ENCODE peak calls at places on chromosomes 13 and 19, in seven cellular contexts. One of them, this sample, is unnamed.

GRCh38 chr19:38596057-38596981 is 21.4 kb downstream of the MAP4K1 start:
- DNase-seq in IMR-90: no peak
- DNase-seq in uterus: no peak
- DNase-seq in sigmoid colon: no peak
- DNase-seq in esophagus squamous epithelium: no peak
- DNase-seq in left ventricle myocardium inferior: no peak
- DNase-seq in stomach: peak; percentile 72
- DNase-seq in this sample: no peak

GRCh38 chr13:50780201-50781015 is 63.1 kb downstream of the DLEU7 start:
- DNase-seq in IMR-90: no peak
- DNase-seq in uterus: no peak
- DNase-seq in sigmoid colon: no peak
- DNase-seq in esophagus squamous epithelium: no peak
- DNase-seq in left ventricle myocardium inferior: no peak
- DNase-seq in stomach: no peak
- DNase-seq in this sample: no peak

GRCh38 chr13:95564091-95564490 is 11.6 kb downstream of the CLDN10 start:
- DNase-seq in IMR-90: no peak
- DNase-seq in uterus: no peak
- DNase-seq in sigmoid colon: no peak
- DNase-seq in esophagus squamous epithelium: no peak
- DNase-seq in left ventricle myocardium inferior: no peak
- DNase-seq in stomach: no peak
- DNase-seq in this sample: no peak

GRCh38 chr19:45251452-45252354 is 632 bp downstream of the MARK4 start:
- DNase-seq in IMR-90: no peak
- DNase-seq in uterus: no peak
- DNase-seq in sigmoid colon: no peak
- DNase-seq in esophagus squamous epithelium: no peak
- DNase-seq in left ventricle myocardium inferior: no peak
- DNase-seq in stomach: no peak
- DNase-seq in this sample: no peak

GRCh38 chr19:1636325-1637236 is 15.8 kb downstream of the TCF3 start:
- DNase-seq in IMR-90: no peak
- DNase-seq in uterus: no peak
- DNase-seq in sigmoid colon: no peak
- DNase-seq in esophagus squamous epithelium: no peak
- DNase-seq in left ventricle myocardium inferior: no peak
- DNase-seq in stomach: no peak
- DNase-seq in this sample: no peak

GRCh38 chr19:29810504-29810871 is 1.3 kb upstream of the CCNE1 start:
- DNase-seq in IMR-90: peak; percentile 33
- DNase-seq in uterus: peak; percentile 32
- DNase-seq in sigmoid colon: no peak
- DNase-seq in esophagus squamous epithelium: no peak
- DNase-seq in left ventricle myocardium inferior: no peak
- DNase-seq in stomach: no peak
- DNase-seq in this sample: no peak

GRCh38 chr19:46717034-46717715 is at the start of gene PRKD2:
- DNase-seq in IMR-90: peak; percentile 68
- DNase-seq in uterus: peak; percentile 91
- DNase-seq in sigmoid colon: peak; percentile 96
- DNase-seq in esophagus squamous epithelium: no peak
- DNase-seq in left ventricle myocardium inferior: peak; percentile 95
- DNase-seq in stomach: peak; percentile 93
- DNase-seq in this sample: peak; percentile 57

GRCh38 chr13:82847595-82847994 is 1034.7 kb downstream of the SLITRK1 start:
- DNase-seq in IMR-90: no peak
- DNase-seq in uterus: no peak
- DNase-seq in sigmoid colon: no peak
- DNase-seq in esophagus squamous epithelium: no peak
- DNase-seq in left ventricle myocardium inferior: no peak
- DNase-seq in stomach: no peak
- DNase-seq in this sample: no peak

GRCh38 chr19:35522745-35523327 is 5.3 kb downstream of the SBSN start:
- DNase-seq in IMR-90: no peak
- DNase-seq in uterus: no peak
- DNase-seq in sigmoid colon: no peak
- DNase-seq in esophagus squamous epithelium: no peak
- DNase-seq in left ventricle myocardium inferior: no peak
- DNase-seq in stomach: no peak
- DNase-seq in this sample: no peak

GRCh38 chr19:29255912-29256311 is 43.0 kb upstream of the UQCRFS1 start:
- DNase-seq in IMR-90: no peak
- DNase-seq in uterus: no peak
- DNase-seq in sigmoid colon: no peak
- DNase-seq in esophagus squamous epithelium: no peak
- DNase-seq in left ventricle myocardium inferior: no peak
- DNase-seq in stomach: no peak
- DNase-seq in this sample: no peak

GRCh38 chr19:50500060-50500752 is 10.8 kb downstream of the JOSD2 start:
- DNase-seq in IMR-90: no peak
- DNase-seq in uterus: no peak
- DNase-seq in sigmoid colon: no peak
- DNase-seq in esophagus squamous epithelium: no peak
- DNase-seq in left ventricle myocardium inferior: peak; percentile 83
- DNase-seq in stomach: no peak
- DNase-seq in this sample: no peak

GRCh38 chr13:98910501-98910951 is 67.3 kb downstream of the DOCK9 start:
- DNase-seq in IMR-90: peak; percentile 70
- DNase-seq in uterus: peak; percentile 34
- DNase-seq in sigmoid colon: no peak
- DNase-seq in esophagus squamous epithelium: no peak
- DNase-seq in left ventricle myocardium inferior: no peak
- DNase-seq in stomach: no peak
- DNase-seq in this sample: no peak

GRCh38 chr13:41847216-41847615 is 113.7 kb downstream of the VWA8 start:
- DNase-seq in IMR-90: no peak
- DNase-seq in uterus: no peak
- DNase-seq in sigmoid colon: no peak
- DNase-seq in esophagus squamous epithelium: no peak
- DNase-seq in left ventricle myocardium inferior: no peak
- DNase-seq in stomach: no peak
- DNase-seq in this sample: no peak

GRCh38 chr19:33215438-33216197 is 10.0 kb downstream of the SLC7A10 start:
- DNase-seq in IMR-90: no peak
- DNase-seq in uterus: no peak
- DNase-seq in sigmoid colon: no peak
- DNase-seq in esophagus squamous epithelium: no peak
- DNase-seq in left ventricle myocardium inferior: no peak
- DNase-seq in stomach: no peak
- DNase-seq in this sample: no peak

GRCh38 chr19:51327066-51327985 is 14.6 kb downstream of the VSIG10L start:
- DNase-seq in IMR-90: peak; percentile 17
- DNase-seq in uterus: no peak
- DNase-seq in sigmoid colon: no peak
- DNase-seq in esophagus squamous epithelium: no peak
- DNase-seq in left ventricle myocardium inferior: peak; percentile 31
- DNase-seq in stomach: peak; percentile 28
- DNase-seq in this sample: no peak

GRCh38 chr13:113441661-113442060 is 11.6 kb downstream of the ADPRHL1 start:
- DNase-seq in IMR-90: no peak
- DNase-seq in uterus: no peak
- DNase-seq in sigmoid colon: peak; percentile 56
- DNase-seq in esophagus squamous epithelium: no peak
- DNase-seq in left ventricle myocardium inferior: no peak
- DNase-seq in stomach: no peak
- DNase-seq in this sample: no peak

GRCh38 chr13:90806905-90807304 is 540.6 kb upstream of the MIR17HG start:
- DNase-seq in IMR-90: no peak
- DNase-seq in uterus: no peak
- DNase-seq in sigmoid colon: no peak
- DNase-seq in esophagus squamous epithelium: no peak
- DNase-seq in left ventricle myocardium inferior: no peak
- DNase-seq in stomach: no peak
- DNase-seq in this sample: no peak

GRCh38 chr13:51806571-51806970 is 2.6 kb upstream of the DHRS12 start:
- DNase-seq in IMR-90: peak; percentile 34
- DNase-seq in uterus: no peak
- DNase-seq in sigmoid colon: no peak
- DNase-seq in esophagus squamous epithelium: no peak
- DNase-seq in left ventricle myocardium inferior: no peak
- DNase-seq in stomach: peak; percentile 56
- DNase-seq in this sample: no peak

GRCh38 chr19:21084343-21084742 is 2.3 kb downstream of the ZNF714 start:
- DNase-seq in IMR-90: peak; percentile 79
- DNase-seq in uterus: no peak
- DNase-seq in sigmoid colon: no peak
- DNase-seq in esophagus squamous epithelium: no peak
- DNase-seq in left ventricle myocardium inferior: no peak
- DNase-seq in stomach: no peak
- DNase-seq in this sample: no peak

GRCh38 chr19:45769821-45770191 is 754 bp upstream of the SIX5 start:
- DNase-seq in IMR-90: peak; percentile 38
- DNase-seq in uterus: peak; percentile 72
- DNase-seq in sigmoid colon: peak; percentile 88
- DNase-seq in esophagus squamous epithelium: no peak
- DNase-seq in left ventricle myocardium inferior: no peak
- DNase-seq in stomach: peak; percentile 49
- DNase-seq in this sample: no peak

GRCh38 chr13:31538067-31539042 is 201.0 kb upstream of the RXFP2 start:
- DNase-seq in IMR-90: peak; percentile 45
- DNase-seq in uterus: no peak
- DNase-seq in sigmoid colon: no peak
- DNase-seq in esophagus squamous epithelium: no peak
- DNase-seq in left ventricle myocardium inferior: no peak
- DNase-seq in stomach: peak; percentile 29
- DNase-seq in this sample: no peak

GRCh38 chr19:35000647-35001501 is 751 bp downstream of the GRAMD1A start:
- DNase-seq in IMR-90: peak; percentile 50
- DNase-seq in uterus: no peak
- DNase-seq in sigmoid colon: no peak
- DNase-seq in esophagus squamous epithelium: no peak
- DNase-seq in left ventricle myocardium inferior: no peak
- DNase-seq in stomach: no peak
- DNase-seq in this sample: no peak

GRCh38 chr19:4362038-4362828 is 18.9 kb downstream of the MPND start:
- DNase-seq in IMR-90: no peak
- DNase-seq in uterus: no peak
- DNase-seq in sigmoid colon: no peak
- DNase-seq in esophagus squamous epithelium: no peak
- DNase-seq in left ventricle myocardium inferior: no peak
- DNase-seq in stomach: no peak
- DNase-seq in this sample: no peak

GRCh38 chr19:10516671-10517286 is 468 bp downstream of the S1PR5 start:
- DNase-seq in IMR-90: no peak
- DNase-seq in uterus: no peak
- DNase-seq in sigmoid colon: no peak
- DNase-seq in esophagus squamous epithelium: no peak
- DNase-seq in left ventricle myocardium inferior: no peak
- DNase-seq in stomach: no peak
- DNase-seq in this sample: no peak

GRCh38 chr19:42250666-42251531 is 4.0 kb downstream of the ERF start:
- DNase-seq in IMR-90: peak; percentile 50
- DNase-seq in uterus: peak; percentile 47
- DNase-seq in sigmoid colon: peak; percentile 80
- DNase-seq in esophagus squamous epithelium: no peak
- DNase-seq in left ventricle myocardium inferior: peak; percentile 46
- DNase-seq in stomach: no peak
- DNase-seq in this sample: no peak

GRCh38 chr13:107819071-107819470 is 396.3 kb downstream of the LIG4 start:
- DNase-seq in IMR-90: no peak
- DNase-seq in uterus: no peak
- DNase-seq in sigmoid colon: no peak
- DNase-seq in esophagus squamous epithelium: no peak
- DNase-seq in left ventricle myocardium inferior: no peak
- DNase-seq in stomach: no peak
- DNase-seq in this sample: no peak

GRCh38 chr13:50810998-50811397 is 32.5 kb downstream of the DLEU7 start:
- DNase-seq in IMR-90: no peak
- DNase-seq in uterus: no peak
- DNase-seq in sigmoid colon: no peak
- DNase-seq in esophagus squamous epithelium: no peak
- DNase-seq in left ventricle myocardium inferior: no peak
- DNase-seq in stomach: no peak
- DNase-seq in this sample: no peak

GRCh38 chr13:26112843-26113242 is 61.0 kb upstream of the SHISA2 start:
- DNase-seq in IMR-90: peak; percentile 10
- DNase-seq in uterus: no peak
- DNase-seq in sigmoid colon: no peak
- DNase-seq in esophagus squamous epithelium: no peak
- DNase-seq in left ventricle myocardium inferior: no peak
- DNase-seq in stomach: no peak
- DNase-seq in this sample: no peak
- TF ChIP-seq CTCF in IMR-90: peak; percentile 22
- TF ChIP-seq CTCF in uterus: no peak
- TF ChIP-seq CTCF in sigmoid colon: no peak
- TF ChIP-seq CTCF in esophagus squamous epithelium: no peak
- TF ChIP-seq CTCF in left ventricle myocardium inferior: no peak
- TF ChIP-seq CTCF in stomach: no peak
- TF ChIP-seq CTCF in this sample: no peak

DNA sequence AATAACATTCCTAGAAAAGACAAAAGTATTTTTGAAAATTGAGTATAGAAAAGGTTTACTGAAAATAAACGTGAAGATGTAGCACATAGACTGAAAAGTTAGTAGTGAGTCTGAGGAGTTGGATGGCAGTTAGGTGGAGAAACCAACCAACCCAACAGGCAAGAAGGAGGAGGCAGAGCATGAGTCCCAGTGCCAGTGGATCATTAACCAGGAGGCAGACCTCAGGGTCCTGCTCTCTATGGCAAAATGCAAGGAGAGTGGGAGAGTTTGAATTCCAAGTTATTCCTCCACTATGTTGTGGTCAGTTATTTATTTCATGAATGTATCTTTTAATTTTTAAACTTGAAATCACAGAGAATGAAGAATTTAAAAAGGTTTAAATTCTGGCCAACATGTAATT is 446.4 kb downstream of the GPC6 start:
- DNase-seq in IMR-90: no peak
- DNase-seq in uterus: no peak
- DNase-seq in sigmoid colon: no peak
- DNase-seq in esophagus squamous epithelium: no peak
- DNase-seq in left ventricle myocardium inferior: no peak
- DNase-seq in stomach: no peak
- DNase-seq in this sample: no peak
- H3K4me1 ChIP-seq in IMR-90: no peaks in the 10 kb centered on the region
- H3K4me1 ChIP-seq in uterus: no peaks in the 10 kb centered on the region
- H3K4me1 ChIP-seq in sigmoid colon: no peaks in the 10 kb centered on the region
- H3K4me1 ChIP-seq in esophagus squamous epithelium: no peaks in the 10 kb centered on the region
- H3K4me1 ChIP-seq in left ventricle myocardium inferior: no peaks in the 10 kb centered on the region
- H3K4me1 ChIP-seq in stomach: no peaks in the 10 kb centered on the region
- H3K4me1 ChIP-seq in this sample: peaks cover 11% of the 10 kb centered on the region

GRCh38 chr13:23755040-23755439 is 134.2 kb downstream of the MIPEP start:
- DNase-seq in IMR-90: no peak
- DNase-seq in uterus: no peak
- DNase-seq in sigmoid colon: no peak
- DNase-seq in esophagus squamous epithelium: no peak
- DNase-seq in left ventricle myocardium inferior: no peak
- DNase-seq in stomach: no peak
- DNase-seq in this sample: no peak
- H3K27ac ChIP-seq in IMR-90: peak overlapping the region; percentile 94
- H3K27ac ChIP-seq in uterus: no peak overlapping the region
- H3K27ac ChIP-seq in sigmoid colon: peak overlapping the region; percentile 1
- H3K27ac ChIP-seq in esophagus squamous epithelium: no peak overlapping the region
- H3K27ac ChIP-seq in left ventricle myocardium inferior: no peak overlapping the region
- H3K27ac ChIP-seq in stomach: no peak overlapping the region
- H3K27ac ChIP-seq in this sample: no peak overlapping the region

DNA sequence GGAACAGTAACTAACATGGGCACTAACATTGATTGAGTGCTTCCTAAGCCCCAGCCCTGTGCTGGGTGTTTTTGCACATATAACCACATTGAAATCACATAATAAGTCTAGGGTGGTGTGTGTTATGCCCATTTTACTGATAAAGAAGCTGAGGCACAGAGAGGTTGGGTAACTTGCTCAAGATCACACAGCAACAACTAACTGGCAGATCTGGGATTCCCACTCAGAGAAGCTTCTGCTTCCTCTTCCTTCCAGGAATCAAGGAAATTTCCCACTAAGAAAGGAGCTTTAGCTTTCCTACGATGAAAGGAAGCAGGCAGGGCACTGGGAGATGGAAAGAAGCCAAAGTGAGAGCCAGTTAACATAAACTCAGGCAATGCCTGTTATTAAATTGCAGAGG is 10.0 kb downstream of the SSC5D start:
- DNase-seq in IMR-90: no peak
- DNase-seq in uterus: no peak
- DNase-seq in sigmoid colon: no peak
- DNase-seq in esophagus squamous epithelium: no peak
- DNase-seq in left ventricle myocardium inferior: no peak
- DNase-seq in stomach: no peak
- DNase-seq in this sample: no peak
- TF ChIP-seq CTCF in IMR-90: no peak
- TF ChIP-seq CTCF in uterus: no peak
- TF ChIP-seq CTCF in sigmoid colon: no peak
- TF ChIP-seq CTCF in esophagus squamous epithelium: no peak
- TF ChIP-seq CTCF in left ventricle myocardium inferior: no peak
- TF ChIP-seq CTCF in stomach: no peak
- TF ChIP-seq CTCF in this sample: no peak